ENCODE peak calls at places on chromosomes 6 and 20, in nine cellular contexts. D is HCT116, Z is neural progenitor cell, L is GM23248, U is SK-N-SH, P is GM23338, K is PC-3, C is OCI-LY7, I is MM.1S. G is an unnamed sample.
A peak's percentile ranks its signal among the peaks of the same experiment; 100 is the strongest.

GRCh38 chr6:112298021-112298745 is 43.8 kb upstream of the LAMA4 start:
- DNase-seq in D (no peak), Z (no peak), L (peak; percentile 95), U (no peak), P (no peak), K (peak; percentile 73), C (no peak), I (no peak), G (peak; percentile 52)

GRCh38 chr20:43893930-43894329 is 20.7 kb upstream of the TOX2 start:
- DNase-seq in D (no peak), Z (no peak), L (peak; percentile 65), U (no peak), P (no peak), K (no peak), C (no peak), I (no peak), G (no peak)

GRCh38 chr6:105318660-105319059 is 84.2 kb downstream of the PREP start:
- DNase-seq in D (peak; percentile 23), Z (no peak), L (peak; percentile 87), U (no peak), P (no peak), K (peak; percentile 79), C (no peak), I (no peak), G (no peak)

GRCh38 chr20:47205577-47206123 is 150.8 kb downstream of the ZMYND8 start:
- DNase-seq in D (peak; percentile 77), Z (peak; percentile 45), L (peak; percentile 84), U (peak; percentile 78), P (peak; percentile 74), K (peak; percentile 97), C (peak; percentile 56), I (peak; percentile 60), G (peak; percentile 49)

GRCh38 chr6:17820055-17820454 is 113.3 kb upstream of the NUP153 start:
- DNase-seq in D (no peak), Z (no peak), L (no peak), U (no peak), P (peak; percentile 39), K (peak; percentile 14), C (no peak), I (no peak), G (no peak)

GRCh38 chr6:168125429-168126001 is 46.5 kb upstream of the FRMD1 start:
- DNase-seq in D (no peak), Z (no peak), L (no peak), U (no peak), P (no peak), K (no peak), C (no peak), I (no peak), G (no peak)

GRCh38 chr6:718345-718744 is 25.4 kb upstream of the EXOC2 start:
- DNase-seq in D (no peak), Z (no peak), L (no peak), U (no peak), P (peak; percentile 38), K (no peak), C (no peak), I (no peak), G (no peak)

GRCh38 chr6:161915456-161915964 is 641.6 kb upstream of the AGPAT4 start:
- DNase-seq in D (no peak), Z (no peak), L (no peak), U (no peak), P (no peak), K (no peak), C (no peak), I (no peak), G (no peak)

GRCh38 chr20:42531675-42531985 is 658.1 kb downstream of the PTPRT start:
- DNase-seq in D (no peak), Z (peak; percentile 10), L (no peak), U (no peak), P (no peak), K (no peak), C (no peak), I (peak; percentile 48), G (no peak)

GRCh38 chr20:47656313-47656712 is 129.0 kb downstream of the SULF2 start:
- DNase-seq in D (no peak), Z (no peak), L (no peak), U (no peak), P (no peak), K (no peak), C (no peak), I (no peak), G (no peak)

GRCh38 chr6:26240981-26241770 is 123.8 kb upstream of the BTN3A2 start:
- DNase-seq in D (no peak), Z (peak; percentile 45), L (peak; percentile 67), U (no peak), P (peak; percentile 65), K (no peak), C (no peak), I (no peak), G (no peak)

GRCh38 chr20:59207742-59208357 is 44.2 kb downstream of the ZNF831 start:
- DNase-seq in D (peak; percentile 16), Z (peak; percentile 88), L (peak; percentile 56), U (peak; percentile 50), P (peak; percentile 95), K (peak; percentile 51), C (peak; percentile 86), I (peak; percentile 59), G (peak; percentile 69)

GRCh38 chr6:1001655-1002349 is 308.9 kb upstream of the EXOC2 start:
- DNase-seq in D (no peak), Z (no peak), L (peak; percentile 23), U (no peak), P (no peak), K (no peak), C (no peak), I (no peak), G (no peak)

GRCh38 chr6:13303668-13304017 is 24.7 kb downstream of the TBC1D7 start:
- DNase-seq in D (no peak), Z (no peak), L (peak; percentile 29), U (no peak), P (no peak), K (no peak), C (peak; percentile 73), I (peak; percentile 81), G (peak; percentile 50)

GRCh38 chr6:31826793-31827285 is 699 bp upstream of the HSPA1B start:
- DNase-seq in D (no peak), Z (peak; percentile 57), L (peak; percentile 91), U (no peak), P (peak; percentile 83), K (no peak), C (no peak), I (no peak), G (peak; percentile 86)

GRCh38 chr6:104828478-104828877 is 31.2 kb downstream of the HACE1 start:
- DNase-seq in D (no peak), Z (no peak), L (no peak), U (no peak), P (no peak), K (no peak), C (no peak), I (no peak), G (no peak)

GRCh38 chr20:53493201-53493908 is 100.3 kb downstream of the ZNF217 start:
- DNase-seq in D (no peak), Z (no peak), L (peak; percentile 69), U (peak; percentile 34), P (no peak), K (no peak), C (no peak), I (no peak), G (no peak)

GRCh38 chr6:39214846-39215639 is 14.2 kb downstream of the KCNK5 start:
- DNase-seq in D (no peak), Z (no peak), L (no peak), U (no peak), P (no peak), K (peak; percentile 78), C (no peak), I (no peak), G (no peak)
- H3K4me1 ChIP-seq in D (peaks cover 29% of the 10 kb centered on the region), Z (peaks cover 17% of the 10 kb centered on the region), L (no peaks in the 10 kb centered on the region), U (no peaks in the 10 kb centered on the region), P (peaks cover 56% of the 10 kb centered on the region), K (peaks cover 20% of the 10 kb centered on the region), C (peaks cover 4% of the 10 kb centered on the region), I (no peaks in the 10 kb centered on the region), G (peaks cover 56% of the 10 kb centered on the region)

DNA sequence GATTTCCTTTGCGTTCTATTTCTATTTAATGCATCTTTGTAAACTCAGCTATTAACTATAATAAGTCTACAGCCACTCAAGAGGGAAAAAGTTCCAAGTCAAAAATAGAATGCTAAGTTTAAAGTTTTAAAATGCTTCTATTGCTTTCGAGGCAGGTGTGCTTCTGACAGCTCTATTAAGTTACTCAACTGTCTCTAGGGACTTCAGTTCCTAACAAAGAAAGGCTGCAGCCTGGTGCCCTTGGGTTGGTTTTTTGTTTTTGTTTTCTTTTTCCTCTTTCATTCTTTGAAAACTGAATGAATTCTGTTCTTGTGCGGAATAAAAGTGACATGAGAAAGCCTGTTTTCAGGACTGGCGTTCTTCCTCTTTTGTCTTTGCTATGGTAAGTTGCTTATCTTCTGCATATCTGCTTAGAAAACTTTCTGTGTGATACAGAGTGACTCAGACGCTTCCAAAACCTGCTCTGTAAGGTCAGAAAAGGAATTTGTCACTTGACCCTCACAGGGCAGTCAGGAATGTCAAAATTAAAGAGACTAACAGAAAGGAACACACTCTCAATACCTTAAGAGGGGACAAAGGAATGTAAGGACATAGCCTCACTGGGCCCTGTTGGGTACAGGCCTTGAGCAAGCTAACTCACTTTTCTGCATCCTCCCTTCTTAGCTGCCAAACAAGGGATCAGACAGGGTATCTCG is 56.1 kb upstream of the NHSL1 start:
- DNase-seq in D (no peak), Z (peak; percentile 44), L (no peak), U (no peak), P (peak; percentile 86), K (peak; percentile 66), C (no peak), I (no peak), G (no peak)
- TF ChIP-seq EZH2phosphoT487 in D (no peak), Z (no peak), L (no peak), U (no peak), P (no peak), K (no peak), C (no peak), I (no peak), G (no peak)

GRCh38 chr6:143549221-143549620 is 37.7 kb upstream of the FUCA2 start:
- DNase-seq in D (no peak), Z (peak; percentile 9), L (no peak), U (no peak), P (no peak), K (no peak), C (no peak), I (no peak), G (no peak)
- H3K4me1 ChIP-seq in D (peaks cover 14% of the 10 kb centered on the region), Z (no peaks in the 10 kb centered on the region), L (peaks cover 7% of the 10 kb centered on the region), U (no peaks in the 10 kb centered on the region), P (no peaks in the 10 kb centered on the region), K (no peaks in the 10 kb centered on the region), C (no peaks in the 10 kb centered on the region), I (no peaks in the 10 kb centered on the region), G (peaks cover 28% of the 10 kb centered on the region)

DNA sequence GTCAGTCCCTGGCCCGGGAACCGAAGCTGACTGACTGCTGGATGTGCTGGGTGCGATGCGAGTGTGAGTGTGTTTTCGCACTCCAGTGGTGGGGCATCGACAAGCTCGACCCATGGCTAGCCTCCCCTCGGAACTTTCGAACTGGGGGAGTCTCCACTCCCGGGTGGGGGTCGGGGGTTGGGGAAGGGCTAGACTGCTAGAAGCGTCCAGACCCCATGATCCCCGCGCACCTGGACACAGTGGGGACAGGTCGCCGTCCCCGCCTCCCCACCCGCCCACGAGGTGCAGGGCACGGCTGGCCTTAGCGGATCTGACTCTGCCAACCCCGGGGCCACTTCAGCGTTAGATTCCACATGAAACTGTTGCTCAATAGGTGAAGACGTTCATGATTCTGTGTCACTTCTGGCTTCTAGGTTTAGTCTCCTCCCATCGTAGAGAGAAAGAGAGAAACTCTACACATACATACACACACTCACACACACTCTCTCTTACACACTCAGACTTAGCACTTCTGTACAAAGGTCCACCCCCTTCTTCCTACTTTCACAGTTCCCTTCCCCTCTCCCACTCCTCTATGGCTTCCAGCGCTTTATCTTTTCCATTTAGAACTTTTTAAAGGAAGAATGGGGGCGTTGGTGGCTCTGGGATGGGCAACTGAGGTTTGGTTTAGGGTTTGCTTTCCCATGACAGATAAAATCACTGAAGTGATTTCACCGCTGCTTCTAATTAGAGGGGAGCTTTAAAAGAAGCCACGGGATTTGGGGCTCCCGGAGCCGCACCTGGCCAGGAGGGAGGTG is 5.1 kb upstream of the TFAP2A start:
- DNase-seq in D (no peak), Z (no peak), L (peak; percentile 60), U (no peak), P (no peak), K (peak; percentile 46), C (no peak), I (no peak), G (no peak)
- TF ChIP-seq EZH2phosphoT487 in D (no peak), Z (no peak), L (no peak), U (no peak), P (no peak), K (no peak), C (no peak), I (no peak), G (no peak)